ENCODE peak calls at places on chromosomes 4 and X, in four cellular contexts. W, B, I and V are unnamed samples.

GRCh38 chr4:80340036-80340435 is 4.5 kb downstream of the CFAP299 start:
- DNase-seq in W (no peak), B (no peak), I (no peak), V (no peak)

GRCh38 chr4:5660185-5660584 is 48.2 kb downstream of the EVC2 start:
- DNase-seq in W (no peak), B (peak), I (no peak), V (no peak)

GRCh38 chr4:85496933-85497332 is 22.0 kb downstream of the ARHGAP24 start:
- DNase-seq in W (no peak), B (no peak), I (no peak), V (no peak)

GRCh38 chr4:171785392-171785791 is 27.8 kb upstream of the GALNTL6 start:
- DNase-seq in W (no peak), B (peak), I (no peak), V (no peak)

GRCh38 chr4:3371581-3372001 is 70.2 kb upstream of the HGFAC start:
- DNase-seq in W (no peak), B (no peak), I (no peak), V (no peak)

GRCh38 chr4:56844817-56845580 is 23.5 kb upstream of the SPINK2 start:
- DNase-seq in W (no peak), B (no peak), I (no peak), V (no peak)

GRCh38 chrX:23504540-23504884 is 162.8 kb upstream of the PRDX4 start:
- DNase-seq in W (no peak), B (no peak), I (no peak), V (no peak)

GRCh38 chr4:6734165-6734786 is 18.3 kb downstream of the BLOC1S4 start:
- DNase-seq in W (no peak), B (no peak), I (no peak), V (no peak)

GRCh38 chr4:3229328-3229727 is 19.6 kb upstream of the MSANTD1 start:
- DNase-seq in W (no peak), B (no peak), I (no peak), V (no peak)

GRCh38 chrX:1316527-1316926 is 20.1 kb upstream of the IL3RA start:
- DNase-seq in W (no peak), B (peak), I (no peak), V (no peak)

GRCh38 chr4:147582386-147583077 is 34.7 kb upstream of the TMEM184C start:
- DNase-seq in W (no peak), B (no peak), I (no peak), V (no peak)

GRCh38 chr4:98801259-98801725 is 127.6 kb downstream of the EIF4E start:
- DNase-seq in W (no peak), B (no peak), I (no peak), V (no peak)

GRCh38 chrX:119784747-119785446 is 6.5 kb downstream of the RPL39 start:
- DNase-seq in W (peak), B (peak), I (peak), V (no peak)

GRCh38 chr4:176387571-176387970 is 67.8 kb downstream of the SPCS3 start:
- DNase-seq in W (no peak), B (no peak), I (no peak), V (no peak)

GRCh38 chrX:131795442-131796229 is 227.5 kb upstream of the STK26 start:
- DNase-seq in W (no peak), B (no peak), I (no peak), V (no peak)

GRCh38 chr4:139666735-139667266 is 1.2 kb downstream of the MGST2 start:
- DNase-seq in W (no peak), B (peak), I (no peak), V (no peak)

GRCh38 chr4:40908297-40908696 is 158.5 kb downstream of the NSUN7 start:
- DNase-seq in W (no peak), B (no peak), I (no peak), V (peak)

GRCh38 chr4:73446336-73446938 is 10.4 kb downstream of the AFP start:
- DNase-seq in W (no peak), B (peak), I (no peak), V (peak)

GRCh38 chr4:39529534-39529933 is 2.3 kb upstream of the UGDH start:
- DNase-seq in W (no peak), B (no peak), I (no peak), V (no peak)

GRCh38 chr4:856468-856901 is 30.6 kb upstream of the CPLX1 start:
- DNase-seq in W (no peak), B (no peak), I (no peak), V (no peak)

GRCh38 chr4:168511780-168512467 is 15.1 kb downstream of the PALLD start:
- DNase-seq in W (no peak), B (no peak), I (peak), V (no peak)

GRCh38 chr4:165541773-165542459 is 163.1 kb downstream of the CPE start:
- DNase-seq in W (no peak), B (no peak), I (no peak), V (no peak)

GRCh38 chr4:137390707-137391106 is 141.6 kb downstream of the PCDH18 start:
- DNase-seq in W (no peak), B (no peak), I (no peak), V (no peak)